ENCODE peak calls at places on chromosomes 5 and 9, in four cellular contexts. W is HEK293T, A is GM12878, F is H1. T is an unnamed sample.

GRCh38 chr9:38689678-38690077 is 30.3 kb downstream of the FAM240B start:
- DNase-seq in W (no peak), A (no peak), F (peak; percentile 75), T (peak; percentile 98)

GRCh38 chr5:111134080-111134479 is 41.9 kb downstream of the WDR36 start:
- DNase-seq in A (no peak), F (no peak), W (no peak), T (no peak)

GRCh38 chr9:136725612-136726011 is 13.2 kb downstream of the DIPK1B start:
- DNase-seq in W (no peak), A (no peak), F (no peak), T (no peak)

GRCh38 chr5:39053189-39053588 is 21.0 kb downstream of the RICTOR start:
- DNase-seq in W (no peak), A (no peak), F (no peak), T (no peak)

GRCh38 chr5:36769129-36769528 is 107.4 kb upstream of the NIPBL start:
- DNase-seq in F (no peak), W (no peak), A (no peak), T (no peak)

GRCh38 chr9:100595391-100596199 is 17.7 kb downstream of the CAVIN4 start:
- DNase-seq in F (no peak), W (peak; percentile 55), A (no peak), T (peak; percentile 61)

GRCh38 chr5:98214240-98215051 is 559.0 kb upstream of the RGMB start:
- DNase-seq in W (no peak), A (no peak), F (no peak), T (no peak)

GRCh38 chr5:121949885-121950284 is 11.9 kb upstream of the SRFBP1 start:
- DNase-seq in A (no peak), W (peak; percentile 25), F (no peak), T (no peak)

GRCh38 chr9:121984726-121985402 is 108.2 kb downstream of the TTLL11 start:
- DNase-seq in W (no peak), F (no peak), A (no peak), T (no peak)

GRCh38 chr9:3857673-3858072 is 331.9 kb upstream of the RFX3 start:
- DNase-seq in A (no peak), F (no peak), W (no peak), T (no peak)

GRCh38 chr5:14675865-14676300 is 11.4 kb downstream of the OTULIN start:
- DNase-seq in F (no peak), A (peak; percentile 55), W (no peak), T (no peak)

GRCh38 chr5:96807099-96807654 is 568 bp downstream of the ERAP1 start:
- DNase-seq in F (no peak), A (no peak), W (peak; percentile 64), T (no peak)

GRCh38 chr5:90169078-90169477 is 240.5 kb downstream of the CETN3 start:
- DNase-seq in W (no peak), A (no peak), F (no peak), T (no peak)

GRCh38 chr9:89311346-89312153 is 555 bp downstream of the CKS2 start:
- DNase-seq in W (peak; percentile 19), A (no peak), F (no peak), T (no peak)

GRCh38 chr9:134632329-134632728 is 9.3 kb upstream of the COL5A1 start:
- DNase-seq in A (no peak), W (no peak), F (no peak), T (no peak)

GRCh38 chr5:61746836-61747575 is 414.9 kb downstream of the ZSWIM6 start:
- DNase-seq in A (no peak), W (no peak), F (no peak), T (no peak)

GRCh38 chr5:113057437-113058052 is 80.9 kb downstream of the DCP2 start:
- DNase-seq in W (no peak), F (no peak), A (no peak), T (no peak)

GRCh38 chr5:109805882-109806281 is 116.2 kb downstream of the MAN2A1 start:
- DNase-seq in F (no peak), W (no peak), A (no peak), T (peak; percentile 8)

GRCh38 chr9:130939405-130939941 is 426 bp upstream of the FIBCD1 start:
- DNase-seq in A (no peak), W (peak; percentile 39), F (no peak), T (no peak)

GRCh38 chr5:167633931-167634341 is 657.5 kb upstream of the WWC1 start:
- DNase-seq in W (no peak), F (no peak), A (no peak), T (no peak)

GRCh38 chr9:16553869-16554540 is 316.5 kb downstream of the BNC2 start:
- DNase-seq in A (no peak), F (no peak), W (no peak), T (no peak)

GRCh38 chr9:4967521-4967920 is 17.6 kb upstream of the JAK2 start:
- DNase-seq in F (no peak), A (no peak), W (no peak), T (no peak)

GRCh38 chr9:4973902-4974301 is 11.2 kb upstream of the JAK2 start:
- DNase-seq in F (no peak), A (no peak), W (no peak), T (no peak)

GRCh38 chr9:4969130-4969529 is 15.9 kb upstream of the JAK2 start:
- DNase-seq in W (no peak), F (no peak), A (no peak), T (no peak)

GRCh38 chr9:4973246-4973645 is 11.8 kb upstream of the JAK2 start:
- DNase-seq in F (no peak), W (no peak), A (no peak), T (no peak)

GRCh38 chr9:4970970-4971641 is 14.0 kb upstream of the JAK2 start:
- DNase-seq in A (peak; percentile 76), W (no peak), F (no peak), T (no peak)
- TF ChIP-seq SUZ12 in A (no peak), W (no peak), F (no peak), T (no peak)

GRCh38 chr5:120631611-120632010 is 167.5 kb downstream of the PRR16 start:
- DNase-seq in W (no peak), F (no peak), A (no peak), T (no peak)
- TF ChIP-seq SUZ12 in W (no peak), F (no peak), A (no peak), T (no peak)

DNA sequence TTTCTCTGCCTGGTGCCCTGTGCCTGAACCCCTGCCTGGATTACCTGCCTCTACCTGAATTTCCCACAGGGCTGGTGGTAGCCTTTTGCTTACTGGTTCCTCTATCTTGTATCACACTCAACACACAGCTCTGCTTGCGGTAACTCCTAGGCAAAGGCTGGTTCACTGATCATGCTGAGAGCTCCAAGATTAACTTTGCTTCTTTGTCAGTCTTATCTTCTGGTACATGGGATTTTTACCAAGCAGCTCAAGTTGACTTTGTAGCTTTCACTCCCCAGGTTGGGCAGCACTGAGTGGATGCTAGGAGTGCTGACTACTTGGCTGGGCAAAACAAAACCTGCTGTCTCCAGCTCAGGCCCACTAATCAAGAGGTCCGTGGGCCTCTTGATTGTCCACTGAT is 145.9 kb upstream of the GLRA1 start:
- DNase-seq in W (no peak), A (no peak), F (no peak), T (no peak)
- TF ChIP-seq SUZ12 in W (no peak), A (no peak), F (no peak), T (no peak)

GRCh38 chr9:31302620-31303418 is 1081.6 kb upstream of the ACO1 start:
- DNase-seq in F (no peak), A (no peak), W (no peak), T (no peak)

GRCh38 chr9:31304576-31304975 is 1079.9 kb upstream of the ACO1 start:
- DNase-seq in F (no peak), W (no peak), A (no peak), T (no peak)
- TF ChIP-seq SUZ12 in F (no peak), W (no peak), A (no peak), T (no peak)

GRCh38 chr5:169146158-169146557 is 154.8 kb downstream of the SLIT3 start:
- DNase-seq in F (no peak), W (no peak), A (no peak), T (no peak)

GRCh38 chr5:169147542-169147941 is 153.4 kb downstream of the SLIT3 start:
- DNase-seq in W (no peak), A (no peak), F (no peak), T (no peak)

GRCh38 chr5:169148066-169148740 is 152.7 kb downstream of the SLIT3 start:
- DNase-seq in W (no peak), F (no peak), A (no peak), T (no peak)

GRCh38 chr5:169139381-169140125 is 161.4 kb downstream of the SLIT3 start:
- DNase-seq in W (no peak), A (no peak), F (no peak), T (no peak)

DNA sequence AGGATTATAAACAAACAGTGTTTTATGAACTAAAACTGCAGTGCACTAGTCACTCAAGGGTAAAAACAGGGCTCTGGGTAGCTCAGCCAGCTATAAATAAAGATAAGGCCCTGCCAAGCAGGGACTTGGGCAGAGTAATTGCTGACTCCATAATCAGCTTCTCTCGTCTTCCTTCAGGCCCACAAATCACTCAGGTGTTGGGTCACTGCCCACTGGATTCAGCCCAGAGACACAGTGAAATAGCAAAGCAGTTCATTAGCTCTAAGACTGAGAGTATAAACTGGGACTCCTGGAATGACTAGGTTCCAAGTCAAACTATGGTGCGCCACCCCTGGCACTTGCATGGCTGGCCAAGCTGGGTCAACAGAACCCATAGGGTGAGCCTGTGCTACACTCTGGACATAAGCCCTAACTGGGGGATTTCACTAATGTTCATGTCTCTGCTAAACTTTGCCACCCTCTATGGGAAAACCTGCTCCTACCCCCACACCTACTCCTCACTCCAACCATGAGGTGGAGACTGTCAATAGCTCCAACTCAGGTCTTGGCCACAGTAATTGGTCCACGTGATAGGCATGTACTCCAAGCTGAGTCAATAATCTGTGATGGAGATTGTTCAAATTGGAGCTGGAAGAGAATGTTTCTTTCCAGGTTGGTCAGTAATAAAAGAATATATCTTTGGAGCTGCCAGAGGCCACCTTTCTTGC is 158.5 kb downstream of the SLIT3 start:
- DNase-seq in W (no peak), F (no peak), A (no peak), T (no peak)
- TF ChIP-seq SUZ12 in W (no peak), F (no peak), A (no peak), T (no peak)

DNA sequence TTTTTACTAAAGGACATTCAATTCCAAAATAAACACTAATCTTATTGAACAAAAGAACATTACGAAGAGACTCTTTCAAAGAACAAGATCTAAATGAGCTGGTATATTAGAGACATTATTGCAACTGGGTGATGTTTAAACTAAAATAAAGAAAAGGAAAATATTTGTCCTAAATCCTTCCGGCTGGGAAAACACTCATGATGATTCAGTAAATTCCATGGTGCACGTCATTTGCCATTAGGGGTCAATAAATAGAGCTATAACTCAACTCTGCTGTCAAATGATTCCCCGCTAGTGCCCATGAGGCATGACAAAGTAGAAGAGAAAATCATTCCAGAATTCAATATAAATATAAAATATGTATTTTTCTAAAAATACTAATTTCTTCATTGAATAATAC is 565.5 kb upstream of the TUSC1 start:
- DNase-seq in A (no peak), W (no peak), F (no peak), T (no peak)
- TF ChIP-seq SUZ12 in A (no peak), W (no peak), F (no peak), T (no peak)

T was measured in NT2/D1.